ENCODE peak calls at places on chromosomes 3 and 15, in eight cellular contexts. One of them, this sample, is unnamed.

GRCh38 chr3:414063-414462 is 217.5 kb downstream of the CHL1 start:
- DNase-seq in CD8-positive, alpha-beta memory T cell: no peak
- DNase-seq in LNCaP clone FGC: no peak
- DNase-seq in activated T-cell treated with anti-CD3 and anti-CD28 coated beads for 1 hour: no peak
- DNase-seq in activated CD8-positive, alpha-beta memory T cell treated with anti-CD3 and anti-CD28 coated beads for 4 hours: no peak
- DNase-seq in IMR-90: peak
- DNase-seq in HS-27A: no peak
- DNase-seq in B cell: peak
- DNase-seq in this sample: peak

GRCh38 chr3:140386357-140387100 is 291.3 kb upstream of the TRIM42 start:
- DNase-seq in CD8-positive, alpha-beta memory T cell: no peak
- DNase-seq in LNCaP clone FGC: no peak
- DNase-seq in activated T-cell treated with anti-CD3 and anti-CD28 coated beads for 1 hour: no peak
- DNase-seq in activated CD8-positive, alpha-beta memory T cell treated with anti-CD3 and anti-CD28 coated beads for 4 hours: no peak
- DNase-seq in IMR-90: no peak
- DNase-seq in HS-27A: no peak
- DNase-seq in B cell: no peak
- DNase-seq in this sample: no peak

GRCh38 chr15:100250166-100250800 is 91.5 kb downstream of the ADAMTS17 start:
- DNase-seq in CD8-positive, alpha-beta memory T cell: no peak
- DNase-seq in LNCaP clone FGC: no peak
- DNase-seq in activated T-cell treated with anti-CD3 and anti-CD28 coated beads for 1 hour: no peak
- DNase-seq in activated CD8-positive, alpha-beta memory T cell treated with anti-CD3 and anti-CD28 coated beads for 4 hours: no peak
- DNase-seq in IMR-90: no peak
- DNase-seq in HS-27A: no peak
- DNase-seq in B cell: no peak
- DNase-seq in this sample: no peak

GRCh38 chr3:80238606-80239005 is 470.8 kb upstream of the ROBO1 start:
- DNase-seq in CD8-positive, alpha-beta memory T cell: no peak
- DNase-seq in LNCaP clone FGC: no peak
- DNase-seq in activated T-cell treated with anti-CD3 and anti-CD28 coated beads for 1 hour: no peak
- DNase-seq in activated CD8-positive, alpha-beta memory T cell treated with anti-CD3 and anti-CD28 coated beads for 4 hours: no peak
- DNase-seq in IMR-90: no peak
- DNase-seq in HS-27A: no peak
- DNase-seq in B cell: no peak
- DNase-seq in this sample: no peak

GRCh38 chr3:125145751-125146475 is 66.6 kb downstream of the SLC12A8 start:
- DNase-seq in CD8-positive, alpha-beta memory T cell: no peak
- DNase-seq in LNCaP clone FGC: no peak
- DNase-seq in activated T-cell treated with anti-CD3 and anti-CD28 coated beads for 1 hour: no peak
- DNase-seq in activated CD8-positive, alpha-beta memory T cell treated with anti-CD3 and anti-CD28 coated beads for 4 hours: no peak
- DNase-seq in IMR-90: no peak
- DNase-seq in HS-27A: no peak
- DNase-seq in B cell: no peak
- DNase-seq in this sample: peak

GRCh38 chr3:12175844-12176453 is 17.2 kb upstream of the TIMP4 start:
- DNase-seq in CD8-positive, alpha-beta memory T cell: no peak
- DNase-seq in LNCaP clone FGC: no peak
- DNase-seq in activated T-cell treated with anti-CD3 and anti-CD28 coated beads for 1 hour: no peak
- DNase-seq in activated CD8-positive, alpha-beta memory T cell treated with anti-CD3 and anti-CD28 coated beads for 4 hours: no peak
- DNase-seq in IMR-90: peak
- DNase-seq in HS-27A: no peak
- DNase-seq in B cell: peak
- DNase-seq in this sample: peak

GRCh38 chr3:122101646-122102045 is 46.5 kb downstream of the CD86 start:
- DNase-seq in CD8-positive, alpha-beta memory T cell: no peak
- DNase-seq in LNCaP clone FGC: peak
- DNase-seq in activated T-cell treated with anti-CD3 and anti-CD28 coated beads for 1 hour: no peak
- DNase-seq in activated CD8-positive, alpha-beta memory T cell treated with anti-CD3 and anti-CD28 coated beads for 4 hours: no peak
- DNase-seq in IMR-90: peak
- DNase-seq in HS-27A: peak
- DNase-seq in B cell: peak
- DNase-seq in this sample: peak

GRCh38 chr15:37695719-37696118 is 238.7 kb upstream of the TMCO5A start:
- DNase-seq in CD8-positive, alpha-beta memory T cell: no peak
- DNase-seq in LNCaP clone FGC: no peak
- DNase-seq in activated T-cell treated with anti-CD3 and anti-CD28 coated beads for 1 hour: no peak
- DNase-seq in activated CD8-positive, alpha-beta memory T cell treated with anti-CD3 and anti-CD28 coated beads for 4 hours: no peak
- DNase-seq in IMR-90: peak
- DNase-seq in HS-27A: peak
- DNase-seq in B cell: no peak
- DNase-seq in this sample: no peak

GRCh38 chr15:60006808-60007346 is 2.8 kb downstream of the FOXB1 start:
- DNase-seq in CD8-positive, alpha-beta memory T cell: no peak
- DNase-seq in LNCaP clone FGC: no peak
- DNase-seq in activated T-cell treated with anti-CD3 and anti-CD28 coated beads for 1 hour: no peak
- DNase-seq in activated CD8-positive, alpha-beta memory T cell treated with anti-CD3 and anti-CD28 coated beads for 4 hours: no peak
- DNase-seq in IMR-90: no peak
- DNase-seq in HS-27A: no peak
- DNase-seq in B cell: no peak
- DNase-seq in this sample: no peak

GRCh38 chr3:117068301-117068700 is 358.7 kb downstream of the TUSC7 start:
- DNase-seq in CD8-positive, alpha-beta memory T cell: no peak
- DNase-seq in LNCaP clone FGC: no peak
- DNase-seq in activated T-cell treated with anti-CD3 and anti-CD28 coated beads for 1 hour: no peak
- DNase-seq in activated CD8-positive, alpha-beta memory T cell treated with anti-CD3 and anti-CD28 coated beads for 4 hours: no peak
- DNase-seq in IMR-90: no peak
- DNase-seq in HS-27A: no peak
- DNase-seq in B cell: no peak
- DNase-seq in this sample: no peak

GRCh38 chr3:162370136-162370535 is 873.5 kb downstream of the OTOL1 start:
- DNase-seq in CD8-positive, alpha-beta memory T cell: no peak
- DNase-seq in LNCaP clone FGC: no peak
- DNase-seq in activated T-cell treated with anti-CD3 and anti-CD28 coated beads for 1 hour: no peak
- DNase-seq in activated CD8-positive, alpha-beta memory T cell treated with anti-CD3 and anti-CD28 coated beads for 4 hours: no peak
- DNase-seq in IMR-90: no peak
- DNase-seq in HS-27A: no peak
- DNase-seq in B cell: no peak
- DNase-seq in this sample: no peak

This sample was measured in GM12865.